ENCODE peak calls at places on chromosomes 1 and 21, in five cellular contexts. I, J, Q, T and N are unnamed samples.

GRCh38 chr1:89758127-89758526 is 62.7 kb upstream of the LRRC8D start:
- DNase-seq in T (peak), I (no peak), Q (no peak), J (no peak), N (no peak)

GRCh38 chr1:147892731-147893214 is 9.8 kb upstream of the GJA8 start:
- DNase-seq in I (peak), T (peak), Q (peak), J (peak), N (peak)

GRCh38 chr1:182332256-182332655 is 59.3 kb downstream of the GLUL start:
- DNase-seq in J (no peak), Q (peak), T (no peak), I (no peak), N (no peak)

GRCh38 chr1:201253906-201254624 is 29.2 kb upstream of the PKP1 start:
- DNase-seq in J (no peak), I (no peak), Q (no peak), T (no peak), N (no peak)

GRCh38 chr1:214244252-214244651 is 36.7 kb upstream of the SMYD2 start:
- DNase-seq in Q (peak), I (no peak), T (no peak), J (no peak), N (no peak)

GRCh38 chr1:201622824-201623223 is 83.9 kb downstream of the NAV1 start:
- DNase-seq in J (no peak), I (no peak), Q (no peak), T (no peak), N (no peak)

GRCh38 chr21:29306920-29307319 is 8.2 kb downstream of the BACH1 start:
- DNase-seq in J (no peak), T (no peak), Q (no peak), I (no peak), N (no peak)

GRCh38 chr1:111856411-111857135 is 100.9 kb downstream of the DDX20 start:
- DNase-seq in Q (no peak), I (no peak), T (no peak), J (no peak), N (no peak)

GRCh38 chr1:16143566-16144324 is 12.1 kb downstream of the EPHA2 start:
- DNase-seq in I (peak), T (no peak), Q (peak), J (peak), N (no peak)

GRCh38 chr1:31753623-31754349 is 10.4 kb downstream of the ADGRB2 start:
- DNase-seq in T (no peak), Q (no peak), I (no peak), J (no peak), N (no peak)

GRCh38 chr1:192140382-192140781 is 17.9 kb upstream of the RGS18 start:
- DNase-seq in J (no peak), Q (no peak), I (no peak), T (no peak), N (no peak)

GRCh38 chr1:43653893-43654292 is 3.9 kb downstream of the KDM4A start:
- DNase-seq in Q (no peak), J (no peak), T (peak), I (no peak), N (no peak)

GRCh38 chr1:53115403-53116306 is 26.8 kb downstream of the SLC1A7 start:
- DNase-seq in I (peak), T (peak), J (no peak), Q (peak), N (no peak)

GRCh38 chr1:153578490-153578889 is 12.8 kb upstream of the S100A2 start:
- DNase-seq in Q (no peak), J (no peak), T (no peak), I (no peak), N (no peak)

GRCh38 chr1:54604572-54605370 is 18.6 kb downstream of the FAM151A start:
- DNase-seq in J (no peak), T (peak), Q (no peak), I (no peak), N (peak)
- TF ChIP-seq MYC in J (no peak), T (peak), Q (no peak), I (no peak), N (no peak)

GRCh38 chr21:42263591-42264131 is 44.7 kb downstream of the ABCG1 start:
- DNase-seq in I (no peak), J (no peak), T (peak), Q (no peak), N (peak)
- TF ChIP-seq MYC in I (no peak), J (no peak), T (peak), Q (no peak), N (no peak)

DNA sequence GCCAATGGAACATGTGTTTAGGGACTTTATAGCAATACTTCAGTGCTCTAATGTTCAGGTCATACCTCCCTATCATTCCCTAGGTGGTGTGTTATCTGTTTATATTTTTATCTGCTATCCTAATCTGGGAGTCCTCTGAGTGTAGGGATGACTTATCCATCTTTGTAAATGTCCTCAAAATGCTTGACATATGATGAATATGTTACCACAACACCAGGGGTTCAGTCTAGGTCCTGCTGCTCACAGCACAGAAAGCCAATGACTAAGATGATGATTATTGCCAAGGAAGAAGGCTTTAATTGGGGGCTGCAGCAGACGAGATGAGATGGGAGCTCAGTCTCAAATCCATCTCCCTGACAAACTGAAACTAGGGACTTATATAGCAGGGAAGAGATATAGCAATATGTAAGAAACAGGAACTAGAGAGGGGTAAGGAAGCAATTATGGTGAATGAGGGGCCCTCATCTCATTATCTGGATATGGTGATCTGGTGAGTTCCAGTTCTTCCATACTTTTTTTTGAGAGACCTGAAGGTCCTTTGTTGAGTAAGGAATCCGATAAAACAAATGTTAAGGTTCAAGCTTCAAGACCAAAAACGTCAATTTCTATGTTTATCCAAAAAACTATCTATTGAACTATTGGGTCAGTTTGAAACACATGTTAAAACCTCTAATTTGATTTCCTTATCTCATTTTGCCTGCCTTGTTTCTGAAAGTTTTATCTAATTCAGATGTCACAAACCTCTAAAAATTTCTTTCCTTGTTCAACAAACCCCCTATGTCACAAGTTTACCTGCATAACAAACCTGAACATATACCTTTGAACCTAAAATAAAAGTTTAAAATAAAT is 256.7 kb upstream of the CACYBP start:
- DNase-seq in J (no peak), T (no peak), Q (no peak), I (no peak), N (no peak)
- TF ChIP-seq MYC in J (no peak), T (no peak), Q (no peak), I (no peak), N (no peak)

GRCh38 chr1:212073490-212073889 is 37.9 kb downstream of the DTL start:
- DNase-seq in I (no peak), T (no peak), J (no peak), Q (no peak), N (no peak)

GRCh38 chr1:212072047-212072446 is 36.5 kb downstream of the DTL start:
- DNase-seq in J (no peak), I (no peak), T (no peak), Q (no peak), N (no peak)

GRCh38 chr1:212067790-212068189 is 32.2 kb downstream of the DTL start:
- DNase-seq in I (no peak), T (no peak), Q (no peak), J (no peak), N (peak)

GRCh38 chr1:212074313-212074712 is 38.8 kb downstream of the DTL start:
- DNase-seq in J (no peak), T (no peak), I (no peak), Q (no peak), N (no peak)

GRCh38 chr1:212070720-212071302 is 35.3 kb downstream of the DTL start:
- DNase-seq in T (peak), Q (peak), J (peak), I (peak), N (peak)
- TF ChIP-seq MYC in T (no peak), Q (no peak), J (no peak), I (no peak), N (no peak)